ENCODE peak calls at places on chromosomes 12 and 14, in ten cellular contexts. V, J, R, G, D, N, I, E, Q and F are unnamed samples.

GRCh38 chr14:92651793-92652382 is 96.5 kb downstream of the LGMN start:
- DNase-seq in N (no peak), Q (no peak), D (no peak), J (peak; percentile 85), E (no peak), R (no peak), G (no peak), V (no peak), I (no peak), F (no peak)

GRCh38 chr12:121494093-121494787 is 86.6 kb downstream of the KDM2B start:
- DNase-seq in R (peak; percentile 33), I (no peak), J (no peak), G (peak; percentile 48), D (peak; percentile 53), E (peak; percentile 42), N (peak; percentile 48), V (peak; percentile 8), Q (peak; percentile 34), F (peak; percentile 60)

GRCh38 chr12:11662369-11662768 is 12.9 kb downstream of the ETV6 start:
- DNase-seq in I (no peak), E (no peak), J (no peak), N (no peak), R (no peak), V (no peak), G (no peak), D (no peak), Q (no peak), F (no peak)

GRCh38 chr12:14630793-14631192 is 63.1 kb upstream of the PLBD1 start:
- DNase-seq in E (no peak), D (no peak), Q (no peak), G (no peak), R (no peak), V (no peak), J (no peak), N (no peak), I (no peak), F (no peak)

GRCh38 chr12:88067301-88067700 is 38.1 kb upstream of the C12orf50 start:
- DNase-seq in R (no peak), N (no peak), V (no peak), D (no peak), Q (no peak), G (no peak), J (no peak), I (no peak), E (no peak), F (no peak)

GRCh38 chr14:70114621-70115156 is 74.1 kb downstream of the SLC8A3 start:
- DNase-seq in V (no peak), G (no peak), D (no peak), N (no peak), I (no peak), E (no peak), R (no peak), J (no peak), Q (no peak), F (no peak)

GRCh38 chr12:93122569-93123091 is 193.5 kb upstream of the EEA1 start:
- DNase-seq in N (no peak), J (no peak), D (no peak), Q (no peak), G (no peak), V (no peak), R (no peak), E (peak; percentile 10), I (no peak), F (no peak)

GRCh38 chr14:101518611-101519048 is 42.7 kb upstream of the DIO3 start:
- DNase-seq in I (no peak), Q (no peak), E (no peak), N (no peak), V (no peak), G (no peak), J (no peak), D (no peak), R (no peak), F (no peak)

GRCh38 chr12:94625531-94625930 is 24.8 kb downstream of the TMCC3 start:
- DNase-seq in D (no peak), R (no peak), I (no peak), Q (no peak), V (no peak), E (no peak), G (no peak), N (no peak), J (no peak), F (no peak)

GRCh38 chr12:57049890-57050289 is at the start of gene MYO1A:
- DNase-seq in V (no peak), N (peak; percentile 77), E (peak; percentile 25), D (no peak), R (no peak), G (no peak), Q (no peak), J (no peak), I (no peak), F (no peak)

GRCh38 chr12:93638095-93638494 is 39.1 kb upstream of the CRADD start:
- DNase-seq in N (no peak), V (no peak), D (no peak), I (no peak), E (no peak), G (no peak), Q (peak; percentile 79), J (no peak), R (no peak), F (no peak)

GRCh38 chr12:2299207-2299606 is 246.4 kb downstream of the CACNA1C start:
- DNase-seq in E (no peak), J (no peak), N (no peak), Q (no peak), I (peak; percentile 30), D (no peak), R (no peak), G (no peak), V (no peak), F (no peak)

GRCh38 chr12:116919706-116920485 is 9.1 kb downstream of the FBXW8 start:
- DNase-seq in V (no peak), D (peak; percentile 20), I (no peak), E (no peak), R (no peak), G (no peak), N (no peak), J (no peak), Q (no peak), F (no peak)

GRCh38 chr12:108609535-108610335 is 11.9 kb upstream of the TMEM119 start:
- DNase-seq in J (peak; percentile 86), I (no peak), N (no peak), E (no peak), D (no peak), V (peak; percentile 48), Q (peak; percentile 97), R (no peak), G (no peak), F (no peak)

GRCh38 chr12:121797937-121798801 is 4.7 kb upstream of the RHOF start:
- DNase-seq in E (peak; percentile 17), J (peak; percentile 81), Q (peak; percentile 74), G (no peak), N (no peak), R (no peak), D (peak; percentile 62), I (peak; percentile 97), V (no peak), F (no peak)

GRCh38 chr12:23684121-23684520 is 265.3 kb downstream of the SOX5 start:
- DNase-seq in J (no peak), Q (no peak), R (no peak), N (no peak), D (no peak), I (no peak), V (no peak), E (no peak), G (no peak), F (no peak)

GRCh38 chr12:52074006-52074405 is 4.2 kb downstream of the ATG101 start:
- DNase-seq in N (no peak), I (no peak), E (no peak), G (no peak), Q (peak; percentile 28), D (peak; percentile 13), J (no peak), V (no peak), R (no peak), F (no peak)

GRCh38 chr12:55659486-55660385 is 23.0 kb downstream of the OR10P1 start:
- DNase-seq in D (peak; percentile 56), R (no peak), V (no peak), Q (peak; percentile 28), J (no peak), I (no peak), G (no peak), E (peak; percentile 43), N (peak; percentile 20), F (no peak)

GRCh38 chr12:102876883-102877282 is 40.2 kb downstream of the PAH start:
- DNase-seq in D (no peak), I (peak; percentile 17), R (no peak), G (no peak), V (no peak), J (no peak), N (no peak), E (no peak), Q (no peak), F (no peak)

GRCh38 chr12:12731785-12732184 is 14.6 kb downstream of the CDKN1B start:
- DNase-seq in N (no peak), V (no peak), R (no peak), D (no peak), E (no peak), Q (no peak), G (no peak), I (no peak), J (no peak), F (no peak)

GRCh38 chr12:25570418-25570817 is 17.3 kb upstream of the LMNTD1 start:
- DNase-seq in V (no peak), E (no peak), D (no peak), N (no peak), Q (no peak), R (no peak), J (no peak), I (no peak), G (no peak), F (no peak)

GRCh38 chr14:58731465-58732330 is 93.9 kb downstream of the DACT1 start:
- DNase-seq in E (peak; percentile 92), J (no peak), I (no peak), V (peak; percentile 79), N (peak; percentile 70), R (no peak), D (peak; percentile 100), Q (peak; percentile 99), G (no peak), F (no peak)

GRCh38 chr12:101819467-101819866 is 11.3 kb downstream of the GNPTAB start:
- DNase-seq in D (no peak), V (no peak), G (no peak), R (no peak), N (no peak), E (no peak), Q (no peak), J (no peak), I (no peak), F (no peak)

GRCh38 chr12:132143328-132144071 is 619 bp downstream of the DDX51 start:
- DNase-seq in D (no peak), E (no peak), V (no peak), J (peak; percentile 63), N (no peak), Q (no peak), R (no peak), I (no peak), G (no peak), F (no peak)

GRCh38 chr14:99202516-99202915 is 69.5 kb downstream of the BCL11B start:
- DNase-seq in N (no peak), J (no peak), V (no peak), E (no peak), R (no peak), G (no peak), Q (no peak), D (no peak), I (no peak), F (no peak)

GRCh38 chr12:53476769-53477209 is 22.5 kb downstream of the MAP3K12 start:
- DNase-seq in Q (no peak), G (no peak), I (no peak), R (no peak), N (no peak), D (peak; percentile 48), V (no peak), E (peak; percentile 66), J (no peak), F (no peak)

GRCh38 chr14:90630407-90630806 is 185.8 kb downstream of the TTC7B start:
- DNase-seq in I (no peak), R (no peak), J (no peak), Q (no peak), D (no peak), G (no peak), N (no peak), V (no peak), E (no peak), F (no peak)

GRCh38 chr12:53232641-53233538 is 881 bp upstream of the RARG start:
- DNase-seq in V (no peak), R (no peak), I (no peak), N (peak; percentile 35), G (peak; percentile 26), E (peak; percentile 63), D (peak; percentile 49), Q (peak; percentile 49), J (peak; percentile 75), F (no peak)